ENCODE peak calls at places on chromosomes 16 and 17, in seven cellular contexts. F is right lobe of liver, K is A549, X is GM06990, U is choroid plexus epithelial cell, T is Peyer's patch, I is foreskin fibroblast. J is an unnamed sample.

GRCh38 chr17:69961488-69962145 is 113.4 kb upstream of the KCNJ16 start:
- DNase-seq in F (no peak), K (peak), X (no peak), U (peak), T (no peak), I (no peak), J (no peak)

GRCh38 chr16:81723098-81723723 is 55.9 kb upstream of the PLCG2 start:
- DNase-seq in F (no peak), K (peak), X (peak), U (peak), T (no peak), I (peak), J (peak)

GRCh38 chr17:9108166-9108565 is 86.9 kb downstream of the NTN1 start:
- DNase-seq in F (no peak), K (no peak), X (no peak), U (no peak), T (no peak), I (no peak), J (no peak)

GRCh38 chr16:68414581-68414980 is 33.7 kb downstream of the SMPD3 start:
- DNase-seq in F (no peak), K (no peak), X (no peak), U (no peak), T (no peak), I (no peak), J (no peak)

GRCh38 chr16:56288019-56288418 is 96.7 kb downstream of the GNAO1 start:
- DNase-seq in F (no peak), K (no peak), X (no peak), U (no peak), T (no peak), I (no peak), J (no peak)

GRCh38 chr16:87052506-87052905 is 264.7 kb downstream of the C16orf95 start:
- DNase-seq in F (no peak), K (no peak), X (no peak), U (no peak), T (no peak), I (no peak), J (no peak)

GRCh38 chr17:79246226-79246794 is 171.7 kb downstream of the ENGASE start:
- DNase-seq in F (no peak), K (no peak), X (no peak), U (no peak), T (no peak), I (no peak), J (no peak)

GRCh38 chr16:644556-644955 is 2.9 kb downstream of the MCRIP2 start:
- DNase-seq in F (no peak), K (no peak), X (no peak), U (no peak), T (no peak), I (no peak), J (no peak)

GRCh38 chr16:67464565-67464964 is 16.4 kb downstream of the ATP6V0D1 start:
- DNase-seq in F (peak), K (no peak), X (no peak), U (no peak), T (no peak), I (no peak), J (no peak)

GRCh38 chr17:55549140-55549539 is 37.9 kb upstream of the SMIM36 start:
- DNase-seq in F (no peak), K (no peak), X (no peak), U (peak), T (no peak), I (peak), J (no peak)

GRCh38 chr16:19196871-19197270 is 28.8 kb downstream of the SYT17 start:
- DNase-seq in F (no peak), K (no peak), X (no peak), U (peak), T (no peak), I (no peak), J (no peak)

GRCh38 chr16:88697831-88698693 is 8.1 kb downstream of the RNF166 start:
- DNase-seq in F (no peak), K (no peak), X (no peak), U (no peak), T (peak), I (no peak), J (no peak)

GRCh38 chr16:30551781-30552180 is 6.4 kb downstream of the ZNF764 start:
- DNase-seq in F (no peak), K (no peak), X (no peak), U (no peak), T (peak), I (no peak), J (no peak)

GRCh38 chr17:27477050-27477647 is 20.9 kb downstream of the KSR1 start:
- DNase-seq in F (no peak), K (no peak), X (no peak), U (no peak), T (no peak), I (no peak), J (no peak)

GRCh38 chr17:50589112-50589712 is 28.7 kb downstream of the CACNA1G start:
- DNase-seq in F (no peak), K (no peak), X (no peak), U (peak), T (no peak), I (peak), J (no peak)

DNA sequence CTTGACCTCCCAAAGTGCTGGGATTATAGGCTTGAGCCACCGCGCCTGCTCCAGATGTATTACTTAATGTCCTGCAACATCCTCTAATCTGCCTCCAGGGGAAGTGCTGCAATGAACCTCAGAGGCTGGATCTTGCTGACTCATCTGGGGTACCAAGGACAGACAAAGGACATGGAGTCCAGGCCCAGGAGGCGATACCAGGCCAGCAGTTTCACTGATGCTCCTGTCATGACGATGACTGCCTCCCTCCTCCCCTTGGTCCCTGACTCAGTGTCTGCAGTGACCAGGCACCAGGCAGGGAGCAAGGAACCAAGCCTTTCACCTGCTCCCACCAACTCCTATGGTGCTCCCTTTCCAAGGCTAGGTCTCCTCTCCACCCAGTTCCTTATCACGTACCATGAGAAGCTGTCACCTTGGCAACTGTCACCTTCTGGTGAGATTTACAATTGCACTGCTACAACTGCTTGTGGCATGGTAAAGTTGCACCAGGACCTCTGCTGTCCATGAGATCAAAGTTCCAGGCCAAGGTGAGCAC is 21.6 kb upstream of the PHOSPHO1 start:
- DNase-seq in F (no peak), K (no peak), X (no peak), U (peak), T (no peak), I (peak), J (no peak)
- TF ChIP-seq CTCF in F (no peak), K (no peak), X (no peak), U (no peak), T (peak), I (no peak), J (no peak)

DNA sequence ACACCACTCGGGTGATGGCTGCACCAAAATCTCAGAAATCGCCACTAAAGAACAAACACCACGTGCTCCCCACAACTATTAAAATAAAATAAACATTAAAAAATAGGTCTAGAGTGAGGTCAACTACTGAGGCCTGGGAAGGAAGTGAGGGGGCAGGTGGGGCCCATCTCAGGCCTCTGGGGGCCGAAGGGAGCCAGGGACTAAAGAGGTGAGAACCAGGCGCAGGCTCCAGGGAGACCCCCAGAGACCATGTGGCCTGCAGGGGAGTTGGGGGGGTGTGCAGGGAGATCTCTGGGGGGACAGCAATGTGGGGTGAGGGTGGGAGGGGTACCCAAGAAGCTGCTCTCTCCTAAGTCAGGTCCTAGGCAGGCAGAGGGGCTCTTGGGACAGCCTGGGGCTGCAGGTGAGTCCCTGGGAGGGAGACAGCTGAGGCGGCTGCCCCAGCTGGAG is 111.3 kb upstream of the SMURF2 start:
- DNase-seq in F (no peak), K (no peak), X (no peak), U (no peak), T (peak), I (no peak), J (no peak)
- H3K4me3 ChIP-seq in F (no peak), K (peak), X (peak), U (no peak), T (no peak), I (no peak), J (peak)

GRCh38 chr17:44354582-44355309 is 8.9 kb downstream of the FAM171A2 start:
- DNase-seq in F (peak), K (no peak), X (peak), U (no peak), T (peak), I (no peak), J (no peak)
- TF ChIP-seq CTCF in F (no peak), K (peak), X (peak), U (no peak), T (peak), I (no peak), J (peak)

GRCh38 chr17:46202482-46202881 is 9.3 kb upstream of the KANSL1 start:
- DNase-seq in F (no peak), K (no peak), X (no peak), U (no peak), T (no peak), I (no peak), J (no peak)
- H3K4me3 ChIP-seq in F (no peak), K (no peak), X (no peak), U (no peak), T (no peak), I (no peak), J (no peak)

DNA sequence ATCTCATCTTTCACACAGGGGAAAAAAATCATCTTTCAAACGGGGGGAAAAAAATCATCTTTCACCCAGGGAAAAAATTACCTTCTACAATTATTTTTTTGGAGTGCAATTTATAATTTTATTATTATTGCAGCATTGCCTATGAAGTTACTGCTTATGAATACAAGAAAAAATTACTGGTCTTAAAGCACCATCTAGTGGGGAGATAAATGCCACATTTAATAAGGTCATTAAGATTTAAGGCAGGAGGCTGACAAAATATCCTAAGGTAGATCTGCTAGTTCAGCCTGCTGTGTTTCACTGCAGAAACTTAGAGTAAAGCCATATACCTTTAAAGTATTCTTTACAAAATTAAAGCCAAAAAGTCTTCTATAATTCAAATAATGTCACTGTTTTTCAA is 13.7 kb downstream of the SHCBP1 start:
- DNase-seq in F (no peak), K (peak), X (no peak), U (peak), T (no peak), I (peak), J (no peak)
- TF ChIP-seq CTCF in F (peak), K (peak), X (peak), U (peak), T (peak), I (peak), J (peak)

DNA sequence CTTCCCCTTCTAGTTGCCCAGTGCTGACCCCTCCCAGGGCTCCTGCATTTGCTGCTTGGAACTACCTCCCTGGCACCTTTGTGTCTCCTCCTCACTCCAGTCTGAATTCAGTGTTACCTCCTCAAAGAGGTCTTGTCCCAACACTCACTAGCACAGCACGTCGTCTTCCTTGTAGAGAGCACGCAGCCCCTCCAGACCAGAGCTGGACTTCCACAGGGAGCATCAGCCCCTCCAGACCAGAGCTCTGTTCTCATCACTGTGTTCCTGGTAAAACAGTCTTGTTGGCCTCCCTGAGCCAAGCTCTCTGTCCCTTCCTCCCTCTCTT is 27.8 kb upstream of the MGAT5B start:
- DNase-seq in F (no peak), K (no peak), X (no peak), U (no peak), T (no peak), I (no peak), J (no peak)
- H3K4me3 ChIP-seq in F (no peak), K (no peak), X (no peak), U (no peak), T (no peak), I (no peak), J (no peak)

GRCh38 chr17:74737299-74738050 is 419 bp downstream of the RAB37 start:
- DNase-seq in F (peak), K (peak), X (peak), U (no peak), T (peak), I (no peak), J (no peak)
- TF ChIP-seq CTCF in F (peak), K (peak), X (peak), U (peak), T (peak), I (peak), J (peak)

GRCh38 chr17:57954421-57955182 is 610 bp downstream of the CUEDC1 start:
- DNase-seq in F (peak), K (peak), X (no peak), U (no peak), T (no peak), I (peak), J (no peak)
- H3K4me3 ChIP-seq in F (peak), K (peak), X (peak), U (peak), T (peak), I (peak), J (peak)

GRCh38 chr17:18004901-18005305 is 32.2 kb downstream of the DRC3 start:
- DNase-seq in F (no peak), K (peak), X (no peak), U (no peak), T (no peak), I (no peak), J (no peak)
- TF ChIP-seq CTCF in F (no peak), K (no peak), X (no peak), U (peak), T (no peak), I (peak), J (peak)

J was measured in GM12864.